ENCODE peak calls at places on chromosome 16, in four cellular contexts. R, J, U and X are unnamed samples.

GRCh38 chr16:10871157-10871991 is 5.6 kb upstream of the CIITA start:
- DNase-seq in R (peak), U (no peak), J (no peak), X (peak)

GRCh38 chr16:24609740-24610420 is 70.5 kb downstream of the RBBP6 start:
- DNase-seq in J (no peak), R (no peak), U (peak), X (peak)

GRCh38 chr16:30615358-30616076 is 5.3 kb upstream of the ZNF689 start:
- DNase-seq in R (no peak), U (peak), J (peak), X (peak)

GRCh38 chr16:11679941-11680911 is 12.0 kb downstream of the SNN start:
- DNase-seq in J (no peak), R (no peak), U (no peak), X (no peak)

GRCh38 chr16:21599994-21600773 is 807 bp downstream of the METTL9 start:
- DNase-seq in J (peak), U (no peak), R (peak), X (peak)

GRCh38 chr16:49276646-49277385 is 4.8 kb downstream of the CBLN1 start:
- DNase-seq in R (no peak), U (peak), J (no peak), X (no peak)

GRCh38 chr16:83744521-83744981 is 63.2 kb upstream of the HSBP1 start:
- DNase-seq in R (no peak), U (no peak), J (no peak), X (no peak)

GRCh38 chr16:12450381-12450780 is 353.3 kb downstream of the CPPED1 start:
- DNase-seq in U (no peak), R (no peak), J (no peak), X (no peak)

GRCh38 chr16:12159028-12159427 is 182.5 kb downstream of the SNX29 start:
- DNase-seq in R (no peak), J (no peak), U (no peak), X (no peak)

GRCh38 chr16:56343661-56344517 is 81.5 kb downstream of the AMFR start:
- DNase-seq in R (no peak), J (peak), U (no peak), X (no peak)

GRCh38 chr16:80788016-80788415 is 16.4 kb downstream of the CDYL2 start:
- DNase-seq in R (no peak), J (no peak), U (no peak), X (no peak)

GRCh38 chr16:14301150-14302030 is 230.3 kb downstream of the MRTFB start:
- DNase-seq in J (peak), U (no peak), R (no peak), X (peak)

GRCh38 chr16:57023541-57024249 is 34.3 kb downstream of the NLRC5 start:
- DNase-seq in U (no peak), J (no peak), R (no peak), X (no peak)

GRCh38 chr16:80085606-80086005 is 455.2 kb upstream of the DYNLRB2 start:
- DNase-seq in U (no peak), R (no peak), J (no peak), X (no peak)

GRCh38 chr16:7871979-7872378 is 539.3 kb downstream of the RBFOX1 start:
- DNase-seq in R (no peak), J (no peak), U (no peak), X (no peak)

GRCh38 chr16:74837056-74837455 is 62.4 kb upstream of the FA2H start:
- DNase-seq in J (no peak), U (no peak), R (no peak), X (no peak)

GRCh38 chr16:11665071-11665491 is 3.2 kb upstream of the SNN start:
- DNase-seq in J (no peak), U (peak), R (no peak), X (no peak)

GRCh38 chr16:50166511-50167500 is 13.7 kb downstream of the TENT4B start:
- DNase-seq in J (no peak), R (no peak), U (no peak), X (peak)

GRCh38 chr16:50268352-50268751 is 2.0 kb downstream of the ADCY7 start:
- DNase-seq in U (no peak), R (no peak), J (no peak), X (peak)

DNA sequence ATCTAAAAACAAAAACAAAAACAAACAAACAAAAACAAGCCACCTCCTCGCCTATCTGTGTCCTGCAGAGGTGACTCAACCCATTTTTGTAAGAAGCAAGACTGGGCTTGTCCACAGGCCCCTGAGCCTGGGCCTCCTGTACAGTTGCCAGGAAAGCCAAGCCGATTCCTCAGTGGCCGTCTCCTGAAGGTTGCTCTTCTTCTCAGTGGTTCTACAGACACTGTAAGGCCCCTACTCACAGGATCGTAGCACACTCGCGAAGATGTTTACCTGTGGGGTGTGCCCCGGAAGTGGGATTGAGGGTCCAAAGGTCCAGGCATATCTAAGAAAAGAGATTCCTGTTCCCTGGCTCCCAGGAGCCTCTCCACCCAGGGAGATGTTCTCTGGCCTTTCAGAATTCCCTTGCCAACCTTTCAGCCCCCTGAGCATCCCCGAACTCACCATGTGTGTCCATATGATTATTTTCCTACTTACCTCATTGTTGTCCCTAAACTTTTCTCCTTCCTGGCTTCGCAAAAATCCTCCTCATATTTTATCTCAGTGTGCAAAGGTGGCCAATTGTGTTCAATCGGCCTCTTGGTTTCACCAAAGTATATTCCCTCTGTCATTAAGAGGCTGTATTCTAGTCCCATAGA is 7.5 kb upstream of the CES3 start:
- DNase-seq in R (no peak), J (no peak), U (no peak), X (no peak)
- TF ChIP-seq MAX in R (no peak), J (no peak), U (no peak), X (no peak)

DNA sequence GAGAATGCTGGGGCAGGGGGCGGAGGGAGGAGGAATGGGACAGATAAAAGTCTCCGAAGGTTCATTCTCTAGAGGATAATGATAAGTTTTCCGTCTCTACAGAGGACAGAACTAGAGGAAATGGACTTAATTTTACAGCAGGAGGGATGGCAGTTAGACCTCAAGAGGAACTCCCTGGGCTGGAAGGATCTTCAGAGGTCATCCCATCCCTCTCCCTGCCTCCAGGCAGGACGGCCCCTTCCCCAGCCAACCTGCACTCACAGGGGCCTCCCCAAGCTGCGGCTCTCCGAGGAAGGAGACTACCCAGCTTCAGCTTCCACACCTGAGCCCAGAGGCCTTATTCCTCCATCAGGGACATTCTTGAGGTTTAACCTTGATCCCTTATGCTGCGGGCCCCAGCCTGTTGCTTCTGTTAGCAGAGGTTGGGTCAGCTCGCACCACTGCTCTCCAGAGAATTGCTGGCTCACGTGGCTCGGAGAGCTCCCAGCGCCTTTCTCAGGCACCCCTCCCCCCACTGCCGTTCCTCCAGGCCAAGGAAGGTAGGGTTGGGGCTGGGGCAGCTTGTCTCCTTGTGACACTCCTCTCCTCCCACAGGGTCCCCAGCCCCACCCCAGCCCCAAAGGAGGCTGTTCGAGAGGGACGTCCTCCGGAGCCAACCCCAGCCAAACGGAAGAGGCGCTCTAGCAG is 8.5 kb downstream of the ELOB start:
- DNase-seq in R (no peak), J (peak), U (no peak), X (no peak)
- TF ChIP-seq BRCA1 in R (no peak), J (no peak), U (no peak), X (no peak)

DNA sequence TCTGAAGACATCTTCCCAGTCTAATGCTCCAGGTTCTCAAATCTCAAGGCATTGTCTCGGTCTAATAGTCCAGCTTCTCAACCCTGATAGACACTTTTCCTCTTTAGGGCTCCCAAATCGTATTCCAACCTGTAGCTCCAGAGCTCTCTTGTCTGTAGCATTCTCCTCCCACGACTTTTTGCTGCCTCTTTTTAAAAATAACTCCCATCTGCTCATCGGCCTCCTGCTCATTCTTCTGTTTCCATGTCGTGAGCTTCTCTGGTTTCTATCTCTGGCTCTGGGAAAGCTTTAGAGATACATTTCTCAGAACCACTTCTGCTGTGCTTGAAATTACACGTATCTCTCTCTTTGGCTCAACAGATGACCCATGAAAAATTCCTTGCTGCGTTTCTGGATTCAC is 609.7 kb upstream of the C16orf82 start:
- DNase-seq in J (no peak), R (no peak), U (no peak), X (no peak)
- TF ChIP-seq MAX in J (no peak), R (no peak), U (no peak), X (no peak)

DNA sequence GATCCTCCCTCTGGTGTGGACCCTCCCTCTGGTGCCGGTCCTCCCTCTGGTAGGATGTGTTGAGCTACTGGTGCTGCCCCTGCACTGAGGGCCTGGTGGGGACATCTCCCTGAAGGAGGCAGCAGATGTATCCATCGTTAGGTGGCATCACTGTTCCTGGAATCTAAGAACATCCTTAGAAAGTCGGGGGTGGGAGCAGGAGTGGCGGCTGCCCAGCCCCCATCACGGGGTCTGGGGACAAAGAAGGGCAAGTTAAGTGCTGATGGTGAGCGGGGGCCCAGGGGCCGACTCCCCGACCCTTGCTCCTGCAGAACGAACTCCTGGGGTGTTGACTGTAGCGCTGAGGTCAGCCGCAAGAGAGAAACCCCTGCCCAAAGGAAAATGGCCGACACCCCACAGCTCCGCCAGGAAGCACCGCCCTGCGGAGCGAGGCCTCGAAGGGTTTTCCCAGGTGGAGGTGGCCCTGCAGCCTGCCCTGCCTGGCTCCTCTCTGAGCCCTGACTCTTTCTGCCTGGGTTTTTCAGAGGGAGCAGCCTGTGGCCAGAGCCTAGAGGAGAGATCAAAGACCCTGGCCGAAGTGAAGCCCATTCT is 5.5 kb downstream of the CTU2 start:
- DNase-seq in R (no peak), J (no peak), U (no peak), X (no peak)
- TF ChIP-seq BRCA1 in R (no peak), J (no peak), U (no peak), X (no peak)

DNA sequence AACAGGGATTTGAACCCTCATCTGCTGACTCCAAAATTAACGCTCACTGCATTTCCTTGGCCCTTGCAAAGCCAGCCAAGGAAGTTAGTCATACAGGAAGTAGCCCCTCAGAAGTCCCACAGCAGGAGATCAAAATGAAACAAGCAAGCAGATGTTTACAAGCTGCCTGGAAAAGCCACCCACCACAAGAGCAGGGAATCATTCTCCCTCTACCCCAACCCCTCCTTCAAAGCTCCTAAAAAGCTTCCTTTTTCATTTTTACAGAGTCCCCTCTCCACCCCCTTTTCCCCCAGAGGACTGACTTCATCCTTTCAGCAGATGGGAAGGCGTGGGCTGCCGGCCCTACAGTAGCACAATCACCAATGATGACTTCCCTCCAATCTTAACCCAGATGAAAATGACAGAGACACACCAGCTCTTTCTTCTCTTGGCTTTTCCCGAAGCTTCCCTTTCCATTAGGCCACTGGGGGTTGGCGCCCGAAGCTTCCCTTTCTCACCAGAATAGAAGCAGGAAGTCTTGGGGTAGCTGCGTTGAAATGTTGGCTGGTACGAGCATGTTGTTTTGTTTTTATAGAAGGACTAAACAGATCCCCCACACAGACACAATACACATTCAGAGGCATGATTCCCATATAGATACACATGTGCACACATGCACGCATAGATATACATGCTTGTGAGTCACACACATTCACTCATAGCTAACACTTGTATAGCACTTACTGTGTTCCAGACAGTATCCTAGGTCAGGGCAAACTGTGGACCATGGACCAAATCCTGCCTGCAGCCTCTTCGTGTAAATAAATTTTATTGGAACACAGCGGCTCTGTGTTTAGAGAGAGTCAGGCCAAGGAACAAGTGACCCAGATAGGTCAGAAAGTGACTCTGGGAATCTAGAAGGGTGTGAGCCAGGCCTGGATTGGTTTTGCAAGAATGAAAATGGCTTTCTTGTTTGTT is 17.4 kb downstream of the ITPRIPL2 start:
- DNase-seq in U (no peak), J (no peak), R (no peak), X (no peak)
- TF ChIP-seq MAX in U (no peak), J (no peak), R (no peak), X (no peak)

DNA sequence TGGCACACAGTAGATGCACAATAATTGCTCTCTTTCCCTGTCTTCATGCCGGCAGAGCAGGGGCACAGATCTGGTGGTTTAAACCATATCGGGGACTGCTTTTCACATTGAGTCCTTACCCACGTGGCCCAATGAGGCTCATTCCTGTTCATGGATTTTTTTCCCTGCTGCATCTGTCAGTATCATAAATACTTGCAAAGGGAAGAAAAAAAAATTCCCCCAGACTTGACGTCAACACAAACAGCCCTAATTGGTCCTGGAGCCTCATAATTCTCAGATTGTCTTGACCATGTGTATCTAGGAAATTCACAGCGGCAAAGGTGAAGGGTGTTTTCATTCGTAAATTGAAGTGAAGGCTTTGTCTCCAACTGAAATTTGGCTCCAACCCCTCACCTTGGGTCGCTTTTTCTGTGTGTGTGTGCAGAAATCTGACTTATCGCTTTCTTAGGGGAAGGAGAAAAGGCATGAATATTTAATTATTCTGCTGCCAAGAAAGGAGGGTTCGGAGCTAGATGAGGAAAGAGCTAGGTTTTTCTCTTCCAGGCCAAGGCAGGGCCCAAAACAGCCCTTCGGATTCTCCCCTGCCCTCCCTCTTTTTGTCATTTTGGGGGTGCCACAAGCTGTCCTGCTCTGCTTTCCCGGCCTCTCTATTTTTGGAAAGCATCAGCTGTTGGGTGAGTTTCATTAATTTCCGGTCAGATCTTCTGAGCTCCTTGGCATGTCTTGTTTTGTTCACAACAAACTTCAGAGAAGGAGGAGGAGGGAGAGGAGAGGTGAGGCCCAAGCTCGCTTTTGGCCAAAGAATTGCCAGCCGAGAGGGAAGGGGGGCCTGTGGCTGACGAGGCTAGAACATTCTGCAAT is 17.8 kb upstream of the CIBAR2 start:
- DNase-seq in R (no peak), U (no peak), J (no peak), X (no peak)
- TF ChIP-seq BRCA1 in R (no peak), U (no peak), J (no peak), X (no peak)

GRCh38 chr16:1322407-1322806 is 11.0 kb upstream of the BAIAP3 start:
- DNase-seq in R (no peak), U (no peak), J (no peak), X (no peak)

GRCh38 chr16:1318268-1318545 is 8.8 kb downstream of the UBE2I start:
- DNase-seq in J (no peak), R (no peak), U (no peak), X (no peak)

GRCh38 chr16:1323296-1324239 is 9.9 kb upstream of the BAIAP3 start:
- DNase-seq in J (no peak), U (no peak), R (no peak), X (no peak)

GRCh38 chr16:1319041-1319440 is 9.6 kb downstream of the UBE2I start:
- DNase-seq in U (no peak), R (no peak), J (no peak), X (no peak)

DNA sequence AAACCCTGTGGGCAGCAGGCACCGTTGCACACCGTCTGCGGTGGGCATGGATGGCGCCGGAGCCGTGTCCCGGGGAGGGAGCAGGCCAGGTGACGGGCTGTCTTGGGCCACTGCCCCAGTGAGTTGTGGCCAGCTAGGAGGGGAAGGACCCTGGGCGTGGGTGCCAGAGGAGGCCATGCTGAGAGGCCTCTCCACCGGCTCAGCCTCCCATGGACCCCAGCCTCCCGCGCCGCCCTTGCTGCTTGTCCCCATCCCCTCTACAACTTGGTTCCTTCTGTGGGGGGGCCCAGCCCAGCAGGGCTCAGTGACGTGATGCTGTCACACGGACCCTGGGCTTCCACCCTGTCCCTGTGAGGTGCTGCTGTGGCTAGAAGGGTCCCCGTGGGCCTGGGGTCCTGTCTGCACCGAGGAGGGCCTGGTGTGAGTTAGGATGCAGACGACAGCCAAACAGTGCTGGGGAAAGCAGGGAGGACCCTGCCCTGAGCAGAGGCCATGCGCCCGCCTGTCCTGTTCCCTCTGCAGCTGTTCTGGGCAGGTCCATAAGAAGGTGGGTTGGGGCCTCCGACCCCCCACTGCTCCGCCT is 11.3 kb downstream of the UBE2I start:
- DNase-seq in J (no peak), R (no peak), U (no peak), X (no peak)
- TF ChIP-seq MAX in J (no peak), R (no peak), U (no peak), X (no peak)